ENCODE peak calls at places on chromosomes 16 and 17, in seven cellular contexts. R is RWPE1, Z is RCC 7860, U is epithelial cell of prostate, V is fibroblast of mammary gland, N is NCI-H1105 treated with DMSO at 0.1 percent for 48 hours, K is cardiac muscle cell. H is an unnamed sample.

GRCh38 chr17:39769974-39770587 is 32.3 kb downstream of the GRB7 start:
- DNase-seq in R (peak; percentile 88), Z (no peak), U (peak; percentile 99), V (peak; percentile 39), N (no peak), K (no peak), H (peak; percentile 91)

GRCh38 chr16:12896562-12896961 is 4.8 kb upstream of the SHISA9 start:
- DNase-seq in R (no peak), Z (peak; percentile 36), U (no peak), V (peak; percentile 52), N (no peak), K (no peak), H (peak; percentile 75)

GRCh38 chr16:11503566-11503965 is 83.2 kb downstream of the LITAF start:
- DNase-seq in R (no peak), Z (no peak), U (no peak), V (no peak), N (no peak), K (no peak), H (no peak)

GRCh38 chr17:18950944-18951905 is 740 bp upstream of the SLC5A10 start:
- DNase-seq in R (no peak), Z (peak; percentile 53), U (no peak), V (no peak), N (no peak), K (no peak), H (no peak)

GRCh38 chr16:50523710-50524109 is 24.5 kb upstream of the NKD1 start:
- DNase-seq in R (no peak), Z (no peak), U (no peak), V (no peak), N (no peak), K (no peak), H (no peak)

GRCh38 chr16:68902376-68903345 is 59.3 kb downstream of the TANGO6 start:
- DNase-seq in R (peak; percentile 53), Z (peak; percentile 60), U (no peak), V (peak; percentile 58), N (peak; percentile 83), K (peak; percentile 68), H (peak; percentile 79)

GRCh38 chr17:29930399-29931010 is 477 bp upstream of the SSH2 start:
- DNase-seq in R (no peak), Z (no peak), U (no peak), V (peak; percentile 38), N (peak; percentile 65), K (no peak), H (peak; percentile 76)

GRCh38 chr17:55842405-55843158 is 91.7 kb downstream of the PCTP start:
- DNase-seq in R (no peak), Z (no peak), U (no peak), V (peak; percentile 10), N (no peak), K (no peak), H (no peak)

H was measured in NCI-H69.